ENCODE peak calls at places on chromosomes 1 and 21, in eight cellular contexts. J, P, I, W, M, G, L and D are unnamed samples.
A peak's percentile ranks its signal among the peaks of the same experiment; 100 is the strongest.

GRCh38 chr1:8154621-8155052 is 128.5 kb upstream of the ERRFI1 start:
- DNase-seq in J (peak; percentile 89), P (peak; percentile 62), I (no peak), W (no peak), M (no peak), G (no peak), L (no peak), D (no peak)

GRCh38 chr1:15950763-15951295 is 25.1 kb downstream of the ZBTB17 start:
- DNase-seq in J (no peak), P (no peak), I (no peak), W (peak; percentile 65), M (no peak), G (no peak), L (no peak), D (peak; percentile 55)

GRCh38 chr1:19804786-19805390 is 5.2 kb upstream of the TMCO4 start:
- DNase-seq in J (no peak), P (no peak), I (no peak), W (no peak), M (no peak), G (no peak), L (no peak), D (no peak)

GRCh38 chr1:16418823-16419425 is 18.3 kb downstream of the SPATA21 start:
- DNase-seq in J (no peak), P (no peak), I (no peak), W (no peak), M (no peak), G (no peak), L (no peak), D (no peak)

GRCh38 chr1:7941437-7941793 is 776 bp upstream of the TNFRSF9 start:
- DNase-seq in J (no peak), P (no peak), I (no peak), W (no peak), M (no peak), G (no peak), L (no peak), D (no peak)

GRCh38 chr1:36091698-36092097 is 3.0 kb downstream of the ADPRS start:
- DNase-seq in J (no peak), P (no peak), I (no peak), W (no peak), M (no peak), G (no peak), L (no peak), D (no peak)

GRCh38 chr1:64917328-64917861 is 49.0 kb downstream of the JAK1 start:
- DNase-seq in J (peak; percentile 27), P (peak; percentile 42), I (peak; percentile 64), W (peak; percentile 96), M (no peak), G (no peak), L (no peak), D (no peak)

GRCh38 chr1:224216380-224216779 is 33.3 kb downstream of the DEGS1 start:
- DNase-seq in J (no peak), P (no peak), I (no peak), W (no peak), M (no peak), G (no peak), L (no peak), D (no peak)

GRCh38 chr1:198564157-198564556 is 23.7 kb upstream of the ATP6V1G3 start:
- DNase-seq in J (no peak), P (no peak), I (no peak), W (no peak), M (no peak), G (no peak), L (no peak), D (no peak)

GRCh38 chr1:101977266-101977665 is 19.5 kb downstream of the OLFM3 start:
- DNase-seq in J (no peak), P (no peak), I (no peak), W (no peak), M (no peak), G (no peak), L (no peak), D (no peak)

GRCh38 chr21:34524671-34525601 is 12.9 kb upstream of the KCNE1 start:
- DNase-seq in J (no peak), P (no peak), I (no peak), W (peak; percentile 56), M (no peak), G (no peak), L (no peak), D (no peak)

GRCh38 chr1:76352741-76353435 is 278.3 kb downstream of the ST6GALNAC3 start:
- DNase-seq in J (no peak), P (no peak), I (no peak), W (no peak), M (no peak), G (no peak), L (no peak), D (no peak)

GRCh38 chr1:67572594-67573221 is 112.3 kb upstream of the GADD45A start:
- DNase-seq in J (no peak), P (no peak), I (no peak), W (no peak), M (no peak), G (no peak), L (no peak), D (no peak)

GRCh38 chr1:3539707-3540425 is 71.4 kb downstream of the MEGF6 start:
- DNase-seq in J (no peak), P (peak; percentile 24), I (peak; percentile 56), W (no peak), M (no peak), G (no peak), L (no peak), D (no peak)

GRCh38 chr1:111182052-111182451 is 18.4 kb downstream of the DENND2D start:
- DNase-seq in J (no peak), P (no peak), I (no peak), W (no peak), M (no peak), G (no peak), L (no peak), D (no peak)

GRCh38 chr1:192810253-192810880 is 1.5 kb downstream of the RGS2 start:
- DNase-seq in J (no peak), P (peak; percentile 71), I (peak; percentile 30), W (no peak), M (no peak), G (no peak), L (no peak), D (no peak)

GRCh38 chr1:17128361-17128760 is 9.1 kb upstream of the PADI2 start:
- DNase-seq in J (peak; percentile 94), P (peak; percentile 59), I (no peak), W (peak; percentile 95), M (no peak), G (no peak), L (no peak), D (no peak)